ENCODE peak calls at places on chromosomes 5 and 9, in seven cellular contexts. One of them, this sample, is unnamed.
A peak's percentile ranks its signal among the peaks of the same experiment; 100 is the strongest.

GRCh38 chr5:135697251-135697958 is 118.6 kb upstream of the CXCL14 start:
- DNase-seq in IMR-90: no peak
- DNase-seq in H9: peak; percentile 14
- DNase-seq in mesendoderm: no peak
- DNase-seq in neuronal stem cell: no peak
- DNase-seq in H1: peak; percentile 24
- DNase-seq in trophoblast cell: no peak
- DNase-seq in this sample: no peak

GRCh38 chr5:157120102-157120501 is 11.3 kb upstream of the HAVCR2 start:
- DNase-seq in IMR-90: no peak
- DNase-seq in H9: no peak
- DNase-seq in mesendoderm: no peak
- DNase-seq in neuronal stem cell: no peak
- DNase-seq in H1: no peak
- DNase-seq in trophoblast cell: no peak
- DNase-seq in this sample: no peak

GRCh38 chr5:107485184-107485583 is 185.6 kb downstream of the EFNA5 start:
- DNase-seq in IMR-90: no peak
- DNase-seq in H9: no peak
- DNase-seq in mesendoderm: no peak
- DNase-seq in neuronal stem cell: no peak
- DNase-seq in H1: no peak
- DNase-seq in trophoblast cell: no peak
- DNase-seq in this sample: no peak

GRCh38 chr5:139075066-139076050 is 122.8 kb downstream of the SIL1 start:
- DNase-seq in IMR-90: no peak
- DNase-seq in H9: no peak
- DNase-seq in mesendoderm: no peak
- DNase-seq in neuronal stem cell: no peak
- DNase-seq in H1: no peak
- DNase-seq in trophoblast cell: no peak
- DNase-seq in this sample: peak; percentile 15

GRCh38 chr9:126705767-126706697 is 92.3 kb downstream of the LMX1B start:
- DNase-seq in IMR-90: peak; percentile 11
- DNase-seq in H9: peak; percentile 81
- DNase-seq in mesendoderm: peak; percentile 62
- DNase-seq in neuronal stem cell: no peak
- DNase-seq in H1: peak; percentile 97
- DNase-seq in trophoblast cell: peak; percentile 70
- DNase-seq in this sample: peak; percentile 45

GRCh38 chr9:78032599-78033457 is 1.2 kb upstream of the GNAQ start:
- DNase-seq in IMR-90: no peak
- DNase-seq in H9: no peak
- DNase-seq in mesendoderm: peak; percentile 77
- DNase-seq in neuronal stem cell: no peak
- DNase-seq in H1: no peak
- DNase-seq in trophoblast cell: no peak
- DNase-seq in this sample: no peak

GRCh38 chr5:19975795-19976194 is 12.2 kb downstream of the CDH18 start:
- DNase-seq in IMR-90: no peak
- DNase-seq in H9: no peak
- DNase-seq in mesendoderm: no peak
- DNase-seq in neuronal stem cell: no peak
- DNase-seq in H1: no peak
- DNase-seq in trophoblast cell: no peak
- DNase-seq in this sample: no peak

GRCh38 chr5:95057610-95058009 is 227.3 kb downstream of the MCTP1 start:
- DNase-seq in IMR-90: no peak
- DNase-seq in H9: no peak
- DNase-seq in mesendoderm: no peak
- DNase-seq in neuronal stem cell: no peak
- DNase-seq in H1: no peak
- DNase-seq in trophoblast cell: no peak
- DNase-seq in this sample: no peak

GRCh38 chr9:77386187-77386586 is 208.9 kb downstream of the VPS13A start:
- DNase-seq in IMR-90: peak; percentile 61
- DNase-seq in H9: no peak
- DNase-seq in mesendoderm: peak; percentile 8
- DNase-seq in neuronal stem cell: no peak
- DNase-seq in H1: no peak
- DNase-seq in trophoblast cell: no peak
- DNase-seq in this sample: peak; percentile 43

GRCh38 chr5:1209552-1209852 is 8.1 kb downstream of the SLC6A19 start:
- DNase-seq in IMR-90: no peak
- DNase-seq in H9: no peak
- DNase-seq in mesendoderm: no peak
- DNase-seq in neuronal stem cell: no peak
- DNase-seq in H1: no peak
- DNase-seq in trophoblast cell: no peak
- DNase-seq in this sample: no peak

GRCh38 chr5:88729476-88730182 is 153.4 kb downstream of the MEF2C start:
- DNase-seq in IMR-90: peak; percentile 78
- DNase-seq in H9: peak; percentile 61
- DNase-seq in mesendoderm: peak; percentile 85
- DNase-seq in neuronal stem cell: peak; percentile 80
- DNase-seq in H1: peak; percentile 67
- DNase-seq in trophoblast cell: peak; percentile 89
- DNase-seq in this sample: peak; percentile 78

GRCh38 chr5:7261049-7261448 is 134.9 kb upstream of the ADCY2 start:
- DNase-seq in IMR-90: no peak
- DNase-seq in H9: peak; percentile 94
- DNase-seq in mesendoderm: peak; percentile 99
- DNase-seq in neuronal stem cell: peak; percentile 78
- DNase-seq in H1: no peak
- DNase-seq in trophoblast cell: peak; percentile 82
- DNase-seq in this sample: peak; percentile 16

DNA sequence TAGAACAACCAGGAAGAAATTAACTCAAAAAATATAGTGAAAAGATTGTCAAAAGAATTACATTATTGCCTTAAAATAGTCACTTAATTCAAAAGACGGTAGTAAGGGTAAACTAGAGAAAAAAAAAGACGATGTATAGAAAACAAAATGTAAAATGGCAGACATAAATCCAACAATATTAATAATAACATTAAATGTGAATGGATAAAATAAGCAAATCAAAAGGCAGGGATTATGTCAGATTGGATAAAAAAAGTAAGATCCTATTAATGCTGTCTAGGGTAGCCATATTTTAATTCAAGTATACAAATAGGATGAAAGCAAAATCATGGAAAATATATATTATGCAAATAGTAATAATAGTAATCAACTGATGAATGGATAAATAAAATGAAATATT is 134.0 kb upstream of the ADCY2 start:
- DNase-seq in IMR-90: no peak
- DNase-seq in H9: no peak
- DNase-seq in mesendoderm: no peak
- DNase-seq in neuronal stem cell: no peak
- DNase-seq in H1: no peak
- DNase-seq in trophoblast cell: no peak
- DNase-seq in this sample: no peak
- H3K27ac ChIP-seq in IMR-90: no peak overlapping the region
- H3K27ac ChIP-seq in H9: no peak overlapping the region
- H3K27ac ChIP-seq in mesendoderm: no peak overlapping the region
- H3K27ac ChIP-seq in neuronal stem cell: no peak overlapping the region
- H3K27ac ChIP-seq in H1: no peak overlapping the region
- H3K27ac ChIP-seq in trophoblast cell: no peak overlapping the region
- H3K27ac ChIP-seq in this sample: no peak overlapping the region

DNA sequence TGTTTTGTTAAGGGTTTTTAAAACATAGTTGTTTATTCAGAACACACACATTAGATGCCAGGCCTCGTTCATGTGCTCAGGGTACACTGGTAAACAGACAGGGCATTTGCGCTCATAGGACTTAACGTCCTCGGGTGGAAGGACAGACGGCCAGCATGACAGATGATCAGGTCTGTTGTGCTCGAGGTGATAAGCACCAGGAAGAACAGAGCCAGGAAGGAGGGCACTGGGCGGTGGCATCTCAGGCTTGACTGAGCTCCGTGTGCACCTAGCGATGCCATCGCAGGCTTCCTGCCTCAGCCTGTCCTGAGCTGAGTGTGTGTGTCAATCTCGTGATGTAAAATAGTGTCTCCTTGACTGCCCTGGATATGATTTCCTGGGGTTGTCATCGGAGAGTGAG is 96.5 kb downstream of the EHMT1 start:
- DNase-seq in IMR-90: no peak
- DNase-seq in H9: no peak
- DNase-seq in mesendoderm: no peak
- DNase-seq in neuronal stem cell: no peak
- DNase-seq in H1: no peak
- DNase-seq in trophoblast cell: no peak
- DNase-seq in this sample: no peak
- H2BK120ac ChIP-seq in IMR-90: no peak overlapping the region
- H2BK120ac ChIP-seq in H9: no peak overlapping the region
- H2BK120ac ChIP-seq in mesendoderm: no peak overlapping the region
- H2BK120ac ChIP-seq in neuronal stem cell: no peak overlapping the region
- H2BK120ac ChIP-seq in H1: no peak overlapping the region
- H2BK120ac ChIP-seq in trophoblast cell: no peak overlapping the region
- H2BK120ac ChIP-seq in this sample: no peak overlapping the region

GRCh38 chr9:69097923-69098593 is 62.5 kb downstream of the FXN start:
- DNase-seq in IMR-90: peak; percentile 71
- DNase-seq in H9: no peak
- DNase-seq in mesendoderm: no peak
- DNase-seq in neuronal stem cell: no peak
- DNase-seq in H1: no peak
- DNase-seq in trophoblast cell: peak; percentile 39
- DNase-seq in this sample: no peak
- H3K27ac ChIP-seq in IMR-90: peak overlapping the region; percentile 67
- H3K27ac ChIP-seq in H9: no peak overlapping the region
- H3K27ac ChIP-seq in mesendoderm: no peak overlapping the region
- H3K27ac ChIP-seq in neuronal stem cell: no peak overlapping the region
- H3K27ac ChIP-seq in H1: no peak overlapping the region
- H3K27ac ChIP-seq in trophoblast cell: no peak overlapping the region
- H3K27ac ChIP-seq in this sample: peak overlapping the region; percentile 39

DNA sequence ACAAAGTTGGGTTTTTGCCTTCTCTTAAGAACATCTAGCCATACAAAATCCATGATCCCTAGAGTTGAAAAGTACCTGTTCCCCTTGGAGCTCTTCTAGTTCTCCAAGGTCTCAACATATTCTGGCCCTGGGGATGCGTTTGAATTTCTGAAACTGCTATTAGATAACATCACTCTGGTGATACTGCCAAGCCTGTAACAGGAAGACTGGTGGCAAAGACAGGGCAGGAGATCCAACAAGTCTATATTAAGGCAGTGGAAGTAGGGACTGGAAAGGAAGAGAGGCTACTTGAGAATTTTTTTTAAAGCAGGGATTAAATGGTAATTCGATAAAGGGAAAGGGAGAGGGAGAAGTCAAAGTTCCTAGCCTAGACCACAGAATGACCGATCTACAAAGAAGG is 211.5 kb downstream of the TSSK1B start:
- DNase-seq in IMR-90: no peak
- DNase-seq in H9: no peak
- DNase-seq in mesendoderm: no peak
- DNase-seq in neuronal stem cell: no peak
- DNase-seq in H1: peak; percentile 17
- DNase-seq in trophoblast cell: no peak
- DNase-seq in this sample: no peak
- H2BK120ac ChIP-seq in IMR-90: no peak overlapping the region
- H2BK120ac ChIP-seq in H9: no peak overlapping the region
- H2BK120ac ChIP-seq in mesendoderm: no peak overlapping the region
- H2BK120ac ChIP-seq in neuronal stem cell: no peak overlapping the region
- H2BK120ac ChIP-seq in H1: no peak overlapping the region
- H2BK120ac ChIP-seq in trophoblast cell: no peak overlapping the region
- H2BK120ac ChIP-seq in this sample: no peak overlapping the region

GRCh38 chr5:133251296-133252132 is 199.7 kb downstream of the HSPA4 start:
- DNase-seq in IMR-90: no peak
- DNase-seq in H9: no peak
- DNase-seq in mesendoderm: no peak
- DNase-seq in neuronal stem cell: no peak
- DNase-seq in H1: no peak
- DNase-seq in trophoblast cell: no peak
- DNase-seq in this sample: no peak
- H3K27ac ChIP-seq in IMR-90: no peak overlapping the region
- H3K27ac ChIP-seq in H9: no peak overlapping the region
- H3K27ac ChIP-seq in mesendoderm: no peak overlapping the region
- H3K27ac ChIP-seq in neuronal stem cell: no peak overlapping the region
- H3K27ac ChIP-seq in H1: no peak overlapping the region
- H3K27ac ChIP-seq in trophoblast cell: no peak overlapping the region
- H3K27ac ChIP-seq in this sample: no peak overlapping the region

DNA sequence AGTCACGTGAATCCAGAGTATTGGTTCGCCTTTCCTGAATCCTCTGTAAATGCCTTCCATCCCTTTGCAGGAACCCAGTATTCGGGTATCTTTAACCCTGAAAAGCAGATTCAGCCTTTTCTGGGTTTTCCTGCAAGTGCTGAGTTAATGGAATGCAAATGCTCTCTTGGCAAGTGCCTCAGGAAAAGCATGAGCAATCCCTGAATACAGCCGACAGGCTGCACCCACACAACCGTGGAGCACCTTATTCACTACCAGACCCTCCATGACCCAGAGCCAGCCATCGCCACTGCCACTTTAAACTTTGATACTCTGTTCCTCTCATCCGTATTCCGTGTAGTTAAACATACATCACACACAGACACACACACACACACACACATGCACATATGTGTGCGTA is 54.4 kb downstream of the ZNF622 start:
- DNase-seq in IMR-90: peak; percentile 20
- DNase-seq in H9: no peak
- DNase-seq in mesendoderm: no peak
- DNase-seq in neuronal stem cell: no peak
- DNase-seq in H1: no peak
- DNase-seq in trophoblast cell: no peak
- DNase-seq in this sample: no peak
- H2BK120ac ChIP-seq in IMR-90: no peak overlapping the region
- H2BK120ac ChIP-seq in H9: no peak overlapping the region
- H2BK120ac ChIP-seq in mesendoderm: no peak overlapping the region
- H2BK120ac ChIP-seq in neuronal stem cell: no peak overlapping the region
- H2BK120ac ChIP-seq in H1: no peak overlapping the region
- H2BK120ac ChIP-seq in trophoblast cell: no peak overlapping the region
- H2BK120ac ChIP-seq in this sample: no peak overlapping the region

DNA sequence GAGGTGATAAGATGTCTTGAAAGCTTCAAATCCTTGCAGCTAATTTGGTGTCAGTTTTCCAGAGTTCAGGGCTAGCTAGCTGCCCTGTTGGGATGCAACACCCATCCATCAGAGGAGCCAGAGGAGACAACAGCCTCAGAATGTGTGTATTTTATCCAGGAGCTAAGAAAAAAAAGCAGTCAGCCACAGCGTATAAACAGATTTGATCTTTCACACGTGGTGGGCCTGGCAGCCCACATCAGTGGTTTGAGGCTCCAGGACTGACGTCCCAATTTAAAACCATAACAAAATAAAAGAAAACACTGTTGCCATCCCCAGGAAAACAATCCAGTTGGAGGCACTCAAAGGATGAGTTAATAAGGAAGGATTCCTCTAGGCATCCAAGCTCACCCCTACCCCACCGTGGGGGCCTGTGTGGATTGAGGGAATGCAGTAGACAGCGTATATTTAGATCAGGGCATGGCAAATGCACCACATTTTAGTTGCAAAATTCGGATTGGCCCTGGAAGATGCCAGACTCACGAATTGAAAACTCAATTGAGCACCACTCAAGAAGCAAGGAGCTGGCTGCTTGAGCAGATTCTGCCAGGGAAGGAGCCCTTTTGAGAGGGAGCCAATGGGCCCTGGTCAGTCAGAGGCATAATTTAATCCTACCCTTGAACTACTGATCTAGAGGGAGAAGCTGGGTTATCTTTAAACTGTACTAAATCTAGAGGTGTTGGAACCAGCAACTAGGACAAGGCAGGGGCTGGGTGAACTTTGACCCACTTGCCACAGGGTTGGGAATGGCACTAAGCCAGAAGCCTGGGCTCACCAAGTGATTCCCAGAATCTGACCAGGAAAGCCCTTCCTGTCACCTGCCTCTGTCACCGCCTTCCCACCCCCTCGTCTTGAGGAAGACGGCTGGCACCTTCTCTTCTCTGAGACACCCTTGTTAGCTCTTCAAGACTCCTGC is 17.5 kb downstream of the ADRA1B start:
- DNase-seq in IMR-90: peak; percentile 6
- DNase-seq in H9: no peak
- DNase-seq in mesendoderm: peak; percentile 75
- DNase-seq in neuronal stem cell: no peak
- DNase-seq in H1: no peak
- DNase-seq in trophoblast cell: no peak
- DNase-seq in this sample: peak; percentile 32
- H3K27ac ChIP-seq in IMR-90: no peak overlapping the region
- H3K27ac ChIP-seq in H9: no peak overlapping the region
- H3K27ac ChIP-seq in mesendoderm: no peak overlapping the region
- H3K27ac ChIP-seq in neuronal stem cell: no peak overlapping the region
- H3K27ac ChIP-seq in H1: no peak overlapping the region
- H3K27ac ChIP-seq in trophoblast cell: no peak overlapping the region
- H3K27ac ChIP-seq in this sample: no peak overlapping the region

This sample was measured in mesenchymal stem cell.